ENCODE peak calls at places on chromosomes 6 and 20, in five cellular contexts. One of them, this sample, is unnamed.

GRCh38 chr20:41006936-41007871 is 21.4 kb upstream of the TOP1 start:
- DNase-seq in esophagus squamous epithelium: no peak
- DNase-seq in left lung: no peak
- DNase-seq in heart left ventricle: no peak
- DNase-seq in right atrium auricular region: no peak
- DNase-seq in this sample: no peak

GRCh38 chr6:75611702-75612375 is 10.2 kb downstream of the SENP6 start:
- DNase-seq in esophagus squamous epithelium: no peak
- DNase-seq in right atrium auricular region: no peak
- DNase-seq in heart left ventricle: no peak
- DNase-seq in left lung: no peak
- DNase-seq in this sample: no peak

GRCh38 chr6:111817451-111818146 is 55.7 kb downstream of the FYN start:
- DNase-seq in right atrium auricular region: no peak
- DNase-seq in esophagus squamous epithelium: no peak
- DNase-seq in left lung: no peak
- DNase-seq in heart left ventricle: no peak
- DNase-seq in this sample: no peak

GRCh38 chr6:166820070-166820469 is 136.3 kb downstream of the RNASET2 start:
- DNase-seq in esophagus squamous epithelium: no peak
- DNase-seq in heart left ventricle: no peak
- DNase-seq in right atrium auricular region: no peak
- DNase-seq in left lung: no peak
- DNase-seq in this sample: no peak

GRCh38 chr6:117399126-117399525 is 26.6 kb downstream of the ROS1 start:
- DNase-seq in right atrium auricular region: no peak
- DNase-seq in left lung: no peak
- DNase-seq in heart left ventricle: no peak
- DNase-seq in esophagus squamous epithelium: no peak
- DNase-seq in this sample: no peak

GRCh38 chr6:52231411-52232127 is 12.7 kb downstream of the IL17F start:
- DNase-seq in left lung: no peak
- DNase-seq in right atrium auricular region: no peak
- DNase-seq in heart left ventricle: no peak
- DNase-seq in esophagus squamous epithelium: no peak
- DNase-seq in this sample: no peak

GRCh38 chr6:99522531-99522930 is 7.3 kb upstream of the USP45 start:
- DNase-seq in heart left ventricle: no peak
- DNase-seq in right atrium auricular region: no peak
- DNase-seq in esophagus squamous epithelium: no peak
- DNase-seq in left lung: no peak
- DNase-seq in this sample: no peak

GRCh38 chr6:46756469-46757205 is 9.9 kb downstream of the ANKRD66 start:
- DNase-seq in right atrium auricular region: no peak
- DNase-seq in left lung: no peak
- DNase-seq in heart left ventricle: no peak
- DNase-seq in esophagus squamous epithelium: no peak
- DNase-seq in this sample: no peak

GRCh38 chr6:143999406-143999805 is 8.7 kb downstream of the PLAGL1 start:
- DNase-seq in esophagus squamous epithelium: no peak
- DNase-seq in right atrium auricular region: no peak
- DNase-seq in heart left ventricle: no peak
- DNase-seq in left lung: no peak
- DNase-seq in this sample: no peak

GRCh38 chr6:162964703-162965140 is 236.9 kb downstream of the PACRG start:
- DNase-seq in right atrium auricular region: no peak
- DNase-seq in esophagus squamous epithelium: no peak
- DNase-seq in heart left ventricle: peak
- DNase-seq in left lung: no peak
- DNase-seq in this sample: no peak

GRCh38 chr6:155832596-155832995 is 377.0 kb upstream of the NOX3 start:
- DNase-seq in heart left ventricle: no peak
- DNase-seq in esophagus squamous epithelium: no peak
- DNase-seq in left lung: no peak
- DNase-seq in right atrium auricular region: no peak
- DNase-seq in this sample: no peak

GRCh38 chr6:44733868-44734267 is 346.4 kb downstream of the CDC5L start:
- DNase-seq in heart left ventricle: no peak
- DNase-seq in right atrium auricular region: peak
- DNase-seq in esophagus squamous epithelium: no peak
- DNase-seq in left lung: no peak
- DNase-seq in this sample: no peak

DNA sequence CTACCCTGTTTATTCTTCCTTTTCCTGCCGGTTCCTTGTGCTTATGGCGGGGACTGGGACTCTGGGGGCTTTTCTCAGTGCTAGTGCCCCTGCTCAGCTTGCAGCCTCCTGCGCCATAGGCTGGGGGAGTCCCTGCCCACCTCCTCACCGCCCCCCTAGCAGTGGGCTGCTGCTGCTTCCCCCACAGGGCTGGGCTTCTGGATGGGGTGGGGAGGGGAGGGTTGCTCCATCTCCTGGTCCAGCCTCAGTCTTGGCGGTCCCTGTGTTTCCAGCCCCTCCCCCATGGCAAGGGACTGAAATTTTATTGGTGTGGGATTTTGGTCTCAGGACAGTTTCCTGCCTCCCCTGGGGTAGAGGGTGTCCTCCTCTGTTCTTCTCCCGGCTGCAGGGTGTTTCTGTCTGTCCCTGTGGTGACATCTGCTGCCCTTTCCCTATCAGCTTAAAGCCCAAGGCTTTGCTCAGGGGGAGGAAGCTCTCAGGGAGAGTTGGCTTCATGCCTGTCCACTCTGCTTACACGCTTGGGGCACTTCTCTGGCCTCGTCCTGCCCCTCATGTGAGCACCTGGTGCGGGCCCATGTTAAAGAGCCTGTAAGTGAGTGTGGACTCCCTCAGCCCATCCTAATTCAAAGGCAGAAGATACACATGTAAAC is 100.6 kb downstream of the HIVEP1 start:
- DNase-seq in left lung: no peak
- DNase-seq in esophagus squamous epithelium: no peak
- DNase-seq in right atrium auricular region: no peak
- DNase-seq in heart left ventricle: no peak
- DNase-seq in this sample: no peak
- H3K4me3 ChIP-seq in left lung: no peak
- H3K4me3 ChIP-seq in esophagus squamous epithelium: no peak
- H3K4me3 ChIP-seq in right atrium auricular region: no peak
- H3K4me3 ChIP-seq in heart left ventricle: no peak
- H3K4me3 ChIP-seq in this sample: no peak

DNA sequence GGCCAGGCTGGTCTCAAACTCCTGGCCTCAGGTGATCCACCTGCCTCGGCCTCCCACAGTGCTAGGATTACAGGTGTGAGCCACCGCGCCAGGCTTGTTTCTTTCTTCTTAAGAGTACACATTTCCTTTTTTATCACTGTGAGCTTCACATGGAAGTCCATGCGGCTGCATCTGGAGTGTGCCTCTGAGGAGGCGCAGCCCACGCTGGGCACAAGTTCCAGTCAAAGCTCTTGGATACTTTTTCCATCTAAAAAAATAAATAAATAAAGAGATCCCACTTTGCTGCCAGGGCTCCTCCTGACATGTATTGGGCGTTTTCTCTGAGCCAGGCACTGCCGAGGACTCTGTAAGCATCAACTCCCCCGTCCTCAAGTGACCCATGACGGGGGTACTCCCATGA is 123.0 kb downstream of the PREX1 start:
- DNase-seq in right atrium auricular region: no peak
- DNase-seq in left lung: no peak
- DNase-seq in heart left ventricle: no peak
- DNase-seq in esophagus squamous epithelium: no peak
- DNase-seq in this sample: no peak
- H3K27ac ChIP-seq in right atrium auricular region: no peak
- H3K27ac ChIP-seq in left lung: no peak
- H3K27ac ChIP-seq in heart left ventricle: no peak
- H3K27ac ChIP-seq in esophagus squamous epithelium: no peak
- H3K27ac ChIP-seq in this sample: no peak

GRCh38 chr6:33248932-33249731 is 22.5 kb downstream of the VPS52 start:
- DNase-seq in heart left ventricle: peak
- DNase-seq in right atrium auricular region: peak
- DNase-seq in left lung: peak
- DNase-seq in esophagus squamous epithelium: peak
- DNase-seq in this sample: peak

GRCh38 chr6:33251390-33252012 is 20.2 kb downstream of the VPS52 start:
- DNase-seq in esophagus squamous epithelium: no peak
- DNase-seq in left lung: no peak
- DNase-seq in right atrium auricular region: no peak
- DNase-seq in heart left ventricle: no peak
- DNase-seq in this sample: no peak

GRCh38 chr6:33249732-33250625 is 21.7 kb downstream of the VPS52 start:
- DNase-seq in heart left ventricle: peak
- DNase-seq in left lung: no peak
- DNase-seq in esophagus squamous epithelium: no peak
- DNase-seq in right atrium auricular region: no peak
- DNase-seq in this sample: no peak

GRCh38 chr6:33252758-33253157 is 18.9 kb downstream of the VPS52 start:
- DNase-seq in right atrium auricular region: no peak
- DNase-seq in left lung: no peak
- DNase-seq in heart left ventricle: no peak
- DNase-seq in esophagus squamous epithelium: no peak
- DNase-seq in this sample: no peak

GRCh38 chr6:33250731-33251130 is 20.9 kb downstream of the VPS52 start:
- DNase-seq in esophagus squamous epithelium: no peak
- DNase-seq in left lung: no peak
- DNase-seq in heart left ventricle: no peak
- DNase-seq in right atrium auricular region: no peak
- DNase-seq in this sample: no peak
- H3K4me3 ChIP-seq in esophagus squamous epithelium: no peak
- H3K4me3 ChIP-seq in left lung: no peak
- H3K4me3 ChIP-seq in heart left ventricle: no peak
- H3K4me3 ChIP-seq in right atrium auricular region: no peak
- H3K4me3 ChIP-seq in this sample: no peak

DNA sequence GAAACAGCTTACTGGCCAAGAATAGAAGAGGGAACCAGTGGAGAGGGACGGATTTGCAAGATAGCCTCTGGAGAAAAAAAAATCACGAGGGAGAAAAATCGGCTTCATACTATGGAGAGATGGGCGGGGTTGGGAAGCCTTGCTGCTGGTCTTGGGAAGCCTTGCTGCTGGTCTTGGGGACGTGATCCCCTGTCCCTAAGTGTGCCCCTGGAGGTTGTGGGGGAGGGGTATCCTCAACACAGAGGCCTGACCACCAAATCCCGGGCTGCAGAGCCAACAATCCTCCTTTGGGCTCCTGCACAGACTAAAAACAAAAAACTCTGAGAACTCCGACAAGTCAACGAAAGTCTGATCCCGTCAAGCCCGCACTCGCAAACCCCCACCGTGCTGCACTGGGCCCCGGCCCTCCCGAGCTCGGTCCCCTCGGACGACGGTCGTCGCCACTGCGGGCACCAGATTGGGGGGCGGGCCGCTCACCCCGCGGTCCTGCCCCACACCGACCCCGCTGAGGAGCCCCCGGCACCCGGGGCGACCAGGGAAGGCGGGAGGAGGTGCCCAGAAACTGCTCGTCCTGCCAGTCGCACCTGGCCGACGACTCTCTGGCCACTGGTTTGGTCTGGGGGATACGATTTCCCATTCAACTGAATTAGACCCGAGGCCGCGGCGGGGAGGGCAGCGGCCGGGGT is 720 bp downstream of the MAP7 start:
- DNase-seq in right atrium auricular region: no peak
- DNase-seq in left lung: peak
- DNase-seq in esophagus squamous epithelium: no peak
- DNase-seq in heart left ventricle: peak
- DNase-seq in this sample: no peak
- H3K27ac ChIP-seq in right atrium auricular region: peak
- H3K27ac ChIP-seq in left lung: peak
- H3K27ac ChIP-seq in esophagus squamous epithelium: peak
- H3K27ac ChIP-seq in heart left ventricle: no peak
- H3K27ac ChIP-seq in this sample: no peak

GRCh38 chr20:25750220-25750764 is 53.6 kb upstream of the ZNF337 start:
- DNase-seq in left lung: no peak
- DNase-seq in esophagus squamous epithelium: no peak
- DNase-seq in right atrium auricular region: no peak
- DNase-seq in heart left ventricle: no peak
- DNase-seq in this sample: no peak
- H3K4me3 ChIP-seq in left lung: peak
- H3K4me3 ChIP-seq in esophagus squamous epithelium: peak
- H3K4me3 ChIP-seq in right atrium auricular region: peak
- H3K4me3 ChIP-seq in heart left ventricle: peak
- H3K4me3 ChIP-seq in this sample: peak

GRCh38 chr6:1624848-1625341 is 15.2 kb downstream of the FOXC1 start:
- DNase-seq in left lung: peak
- DNase-seq in heart left ventricle: no peak
- DNase-seq in right atrium auricular region: no peak
- DNase-seq in esophagus squamous epithelium: no peak
- DNase-seq in this sample: no peak
- H3K27ac ChIP-seq in left lung: no peak
- H3K27ac ChIP-seq in heart left ventricle: peak
- H3K27ac ChIP-seq in right atrium auricular region: peak
- H3K27ac ChIP-seq in esophagus squamous epithelium: peak
- H3K27ac ChIP-seq in this sample: no peak